ENCODE peak calls at places on chromosome 21, in four cellular contexts. H is HepG2, Z is K562, K is SK-N-SH. J is an unnamed sample.

GRCh38 chr21:44574457-44575306 is 1.2 kb downstream of the KRTAP10-4 start:
- DNase-seq in H (peak; percentile 86), Z (no peak), K (no peak), J (no peak)

GRCh38 chr21:25002676-25003075 is 604.6 kb downstream of the MRPL39 start:
- DNase-seq in H (no peak), Z (no peak), K (no peak), J (no peak)

GRCh38 chr21:28427356-28428022 is 565.2 kb downstream of the LTN1 start:
- DNase-seq in H (no peak), Z (no peak), K (no peak), J (no peak)

GRCh38 chr21:26449161-26449560 is 123.9 kb downstream of the CYYR1 start:
- DNase-seq in H (no peak), Z (no peak), K (no peak), J (no peak)

GRCh38 chr21:44999972-45000636 is 60.3 kb downstream of the SLX9 start:
- DNase-seq in H (no peak), Z (no peak), K (no peak), J (no peak)

GRCh38 chr21:32007461-32007860 is 134.6 kb downstream of the HUNK start:
- DNase-seq in H (no peak), Z (no peak), K (no peak), J (no peak)

GRCh38 chr21:31482460-31482859 is 138.4 kb upstream of the TIAM1 start:
- DNase-seq in H (no peak), Z (no peak), K (no peak), J (no peak)

GRCh38 chr21:26131554-26131953 is 39.0 kb downstream of the APP start:
- DNase-seq in H (no peak), Z (no peak), K (no peak), J (no peak)

GRCh38 chr21:19878133-19878532 is 1120.1 kb upstream of the NCAM2 start:
- DNase-seq in H (no peak), Z (no peak), K (no peak), J (no peak)

GRCh38 chr21:15894596-15894995 is 164.8 kb downstream of the USP25 start:
- DNase-seq in H (no peak), Z (no peak), K (peak; percentile 9), J (no peak)

GRCh38 chr21:29149771-29150425 is 19.5 kb downstream of the MAP3K7CL start:
- DNase-seq in H (no peak), Z (no peak), K (no peak), J (no peak)

GRCh38 chr21:20739421-20739820 is 258.8 kb upstream of the NCAM2 start:
- DNase-seq in H (no peak), Z (peak; percentile 23), K (peak; percentile 17), J (no peak)

GRCh38 chr21:21387891-21388290 is 389.7 kb downstream of the NCAM2 start:
- DNase-seq in H (no peak), Z (no peak), K (no peak), J (no peak)

GRCh38 chr21:44400791-44401385 is 47.5 kb downstream of the TRPM2 start:
- DNase-seq in H (no peak), Z (no peak), K (no peak), J (no peak)

GRCh38 chr21:29295066-29295650 is 3.6 kb upstream of the BACH1 start:
- DNase-seq in H (no peak), Z (no peak), K (no peak), J (no peak)

GRCh38 chr21:37281993-37282392 is 14.9 kb upstream of the VPS26C start:
- DNase-seq in H (no peak), Z (no peak), K (no peak), J (no peak)

GRCh38 chr21:14273736-14274538 is 58.0 kb downstream of the RBM11 start:
- DNase-seq in H (no peak), Z (peak; percentile 20), K (no peak), J (no peak)

GRCh38 chr21:31634993-31635392 is 24.5 kb upstream of the SOD1 start:
- DNase-seq in H (no peak), Z (no peak), K (no peak), J (no peak)

GRCh38 chr21:28832013-28832714 is 160.5 kb downstream of the LTN1 start:
- DNase-seq in H (peak; percentile 5), Z (no peak), K (no peak), J (no peak)

GRCh38 chr21:44710756-44711326 is 531 bp downstream of the TSPEAR start:
- DNase-seq in H (no peak), Z (no peak), K (peak; percentile 16), J (no peak)

GRCh38 chr21:36735724-36736310 is 36.9 kb downstream of the SIM2 start:
- DNase-seq in H (no peak), Z (no peak), K (peak; percentile 41), J (no peak)

GRCh38 chr21:37227071-37228002 is 39.8 kb downstream of the VPS26C start:
- DNase-seq in H (no peak), Z (no peak), K (no peak), J (no peak)

GRCh38 chr21:26506951-26507350 is 66.1 kb downstream of the CYYR1 start:
- DNase-seq in H (no peak), Z (no peak), K (no peak), J (no peak)

GRCh38 chr21:19228241-19228640 is 824.7 kb upstream of the TMPRSS15 start:
- DNase-seq in H (no peak), Z (no peak), K (no peak), J (no peak)

GRCh38 chr21:44927587-44928461 is 7.1 kb upstream of the ITGB2 start:
- DNase-seq in H (peak; percentile 39), Z (peak; percentile 58), K (no peak), J (no peak)

GRCh38 chr21:31862078-31862477 is 10.7 kb upstream of the HUNK start:
- DNase-seq in H (no peak), Z (no peak), K (no peak), J (no peak)

GRCh38 chr21:44498965-44499560 is 40.9 kb downstream of the KRTAP10-1 start:
- DNase-seq in H (no peak), Z (no peak), K (no peak), J (no peak)

GRCh38 chr21:31593161-31593560 is 66.3 kb upstream of the SOD1 start:
- DNase-seq in H (no peak), Z (no peak), K (no peak), J (no peak)

GRCh38 chr21:42850866-42851391 is 28.4 kb downstream of the WDR4 start:
- DNase-seq in H (no peak), Z (peak; percentile 75), K (peak; percentile 64), J (no peak)

GRCh38 chr21:37101384-37101783 is 28.3 kb downstream of the TTC3 start:
- DNase-seq in H (no peak), Z (no peak), K (no peak), J (no peak)

GRCh38 chr21:29215709-29216108 is 83.0 kb upstream of the BACH1 start:
- DNase-seq in H (no peak), Z (no peak), K (no peak), J (no peak)

DNA sequence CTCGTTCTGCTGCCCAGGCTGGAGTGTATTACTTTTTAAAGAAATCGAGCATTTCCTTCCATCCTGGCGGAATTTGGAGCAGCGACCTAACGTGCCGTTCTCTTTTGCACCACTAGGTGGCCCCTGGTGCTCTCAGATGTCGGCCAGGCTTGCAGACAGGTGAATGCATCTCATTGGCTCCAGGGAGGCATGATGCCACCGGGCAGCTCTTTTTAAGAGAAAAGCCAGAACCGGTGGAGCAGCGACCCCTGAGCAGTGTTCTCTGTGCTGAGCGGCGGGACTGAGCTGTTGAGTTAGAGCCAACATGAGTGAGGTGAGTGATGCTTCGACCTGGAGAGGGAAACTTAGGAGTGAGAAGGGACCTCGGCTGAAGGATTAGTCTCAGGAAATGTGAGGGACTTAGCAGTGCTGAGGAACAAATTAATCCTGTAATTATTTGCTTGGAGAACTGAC is at the start of gene PCP4:
- DNase-seq in H (peak; percentile 7), Z (peak; percentile 74), K (peak; percentile 71), J (peak; percentile 27)
- TF ChIP-seq ELF1 in H (no peak), Z (no peak), K (no peak), J (no peak)

GRCh38 chr21:46109251-46110221 is 11.6 kb downstream of the COL6A2 start:
- DNase-seq in H (no peak), Z (no peak), K (peak; percentile 39), J (no peak)

GRCh38 chr21:46110499-46111192 is 12.7 kb downstream of the COL6A2 start:
- DNase-seq in H (no peak), Z (no peak), K (peak; percentile 73), J (no peak)

GRCh38 chr21:46111193-46111571 is 13.3 kb downstream of the COL6A2 start:
- DNase-seq in H (no peak), Z (no peak), K (peak; percentile 25), J (no peak)

GRCh38 chr21:46111857-46112730 is 14.2 kb downstream of the COL6A2 start:
- DNase-seq in H (no peak), Z (no peak), K (peak; percentile 11), J (no peak)

GRCh38 chr21:46108827-46109226 is 10.9 kb downstream of the COL6A2 start:
- DNase-seq in H (no peak), Z (no peak), K (no peak), J (no peak)
- TF ChIP-seq ELF1 in H (no peak), Z (no peak), K (no peak), J (no peak)

DNA sequence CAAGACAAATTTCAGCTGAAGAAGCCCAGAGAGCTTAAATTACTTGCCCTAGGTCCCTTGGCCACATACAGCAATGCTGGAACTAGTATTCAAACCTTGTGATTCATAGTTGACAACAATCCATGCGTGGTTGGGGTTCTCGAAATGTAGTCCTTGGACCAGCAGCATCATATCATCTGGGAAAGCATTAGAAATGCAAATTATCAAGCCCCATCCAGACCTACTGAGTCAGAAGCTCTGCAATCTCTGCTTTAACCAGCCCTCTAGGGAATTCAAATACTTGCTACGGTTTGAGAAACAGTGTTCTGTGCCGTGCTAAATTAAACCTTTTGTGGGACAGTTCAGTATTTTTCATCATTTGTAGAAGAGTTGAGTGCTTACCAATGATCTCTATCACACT is 65.1 kb downstream of the CLIC6 start:
- DNase-seq in H (no peak), Z (no peak), K (no peak), J (no peak)
- TF ChIP-seq ELF1 in H (no peak), Z (no peak), K (no peak), J (no peak)

GRCh38 chr21:35265170-35265877 is 216.2 kb upstream of the RUNX1 start:
- DNase-seq in H (no peak), Z (no peak), K (no peak), J (peak; percentile 52)

GRCh38 chr21:35268817-35269216 is 219.7 kb upstream of the RUNX1 start:
- DNase-seq in H (no peak), Z (no peak), K (no peak), J (no peak)

GRCh38 chr21:35268261-35268660 is 219.2 kb upstream of the RUNX1 start:
- DNase-seq in H (no peak), Z (no peak), K (no peak), J (no peak)

GRCh38 chr21:35266546-35266945 is 217.4 kb upstream of the RUNX1 start:
- DNase-seq in H (no peak), Z (no peak), K (no peak), J (no peak)
- TF ChIP-seq ELF1 in H (no peak), Z (no peak), K (no peak), J (no peak)

DNA sequence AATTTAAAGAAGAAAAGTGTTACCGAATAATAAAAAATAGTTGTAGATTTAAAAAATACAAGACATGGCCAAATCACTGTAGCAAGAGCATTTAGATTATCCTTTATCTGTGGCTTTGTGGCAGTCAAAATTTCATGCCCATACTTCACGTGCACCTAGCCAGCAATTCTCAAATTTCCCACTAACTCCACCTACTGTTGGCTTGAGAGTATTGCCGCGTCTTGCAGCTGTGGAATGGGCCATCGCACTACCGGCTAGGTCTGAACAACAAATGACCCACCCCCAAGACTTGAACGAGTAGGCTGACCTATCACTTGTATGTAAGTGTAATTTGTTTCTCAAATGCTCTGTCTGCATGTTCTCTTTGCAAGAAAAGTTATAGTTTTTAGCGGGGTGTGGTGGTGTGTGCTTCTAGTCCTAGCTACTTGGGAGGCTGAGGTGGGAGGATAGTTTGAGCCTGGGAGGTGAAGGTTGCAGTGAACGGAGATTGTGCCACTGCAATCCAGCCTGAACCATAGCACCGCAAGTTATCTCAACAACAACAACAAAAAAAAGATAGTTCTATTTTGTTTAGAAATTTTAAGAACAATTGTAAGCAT is 4.1 kb downstream of the KRTAP13-4 start:
- DNase-seq in H (no peak), Z (peak; percentile 28), K (peak; percentile 33), J (no peak)
- TF ChIP-seq ELF1 in H (no peak), Z (no peak), K (no peak), J (no peak)

J was measured in HCT116.